ENCODE peak calls at places on chromosomes 4 and X, in seven cellular contexts. D, Q, H, E, T, Z and V are unnamed samples.

GRCh38 chr4:44162538-44163270 is 285.9 kb downstream of the KCTD8 start:
- DNase-seq in Z (no peak), E (peak), T (no peak), H (no peak), D (no peak), Q (no peak), V (no peak)

GRCh38 chr4:113311047-113311446 is 261.6 kb downstream of the ANK2 start:
- DNase-seq in H (no peak), Z (no peak), Q (peak), D (no peak), T (no peak), E (no peak), V (no peak)

GRCh38 chr4:184921456-184921855 is 95.7 kb upstream of the ACSL1 start:
- DNase-seq in Z (no peak), H (no peak), T (no peak), D (no peak), Q (no peak), E (no peak), V (no peak)

GRCh38 chrX:103830848-103831247 is 1.2 kb downstream of the RAB9B start:
- DNase-seq in Z (no peak), Q (no peak), E (no peak), T (no peak), H (no peak), D (no peak), V (no peak)

GRCh38 chr4:52659722-52660261 is 691 bp upstream of the USP46 start:
- DNase-seq in D (peak), Q (peak), T (no peak), Z (no peak), H (peak), E (no peak), V (no peak)

GRCh38 chrX:108001218-108001814 is 19.1 kb upstream of the TEX13B start:
- DNase-seq in H (peak), Q (peak), Z (no peak), D (peak), E (peak), T (peak), V (peak)

GRCh38 chrX:86237482-86237881 is 89.2 kb downstream of the DACH2 start:
- DNase-seq in Z (no peak), E (no peak), H (no peak), D (no peak), T (no peak), Q (no peak), V (no peak)

GRCh38 chr4:3179126-3179706 is 69.7 kb upstream of the MSANTD1 start:
- DNase-seq in Z (no peak), D (peak), Q (no peak), E (no peak), H (no peak), T (no peak), V (no peak)

GRCh38 chr4:79576480-79576803 is 168.4 kb upstream of the GK2 start:
- DNase-seq in H (peak), Q (peak), Z (no peak), T (peak), E (peak), D (peak), V (peak)

GRCh38 chr4:113901994-113902787 is 77.3 kb downstream of the ARSJ start:
- DNase-seq in Z (no peak), H (no peak), T (no peak), E (no peak), D (no peak), Q (no peak), V (no peak)

GRCh38 chr4:98181815-98182214 is 38.5 kb upstream of the STPG2 start:
- DNase-seq in Z (no peak), Q (peak), E (peak), D (peak), H (peak), T (no peak), V (no peak)

GRCh38 chr4:142201041-142201440 is 564.7 kb downstream of the IL15 start:
- DNase-seq in Z (no peak), E (no peak), H (no peak), Q (no peak), T (no peak), D (peak), V (no peak)

GRCh38 chrX:101164766-101165590 is 54.6 kb upstream of the DRP2 start:
- DNase-seq in H (peak), E (no peak), Z (no peak), T (no peak), Q (no peak), D (peak), V (no peak)

DNA sequence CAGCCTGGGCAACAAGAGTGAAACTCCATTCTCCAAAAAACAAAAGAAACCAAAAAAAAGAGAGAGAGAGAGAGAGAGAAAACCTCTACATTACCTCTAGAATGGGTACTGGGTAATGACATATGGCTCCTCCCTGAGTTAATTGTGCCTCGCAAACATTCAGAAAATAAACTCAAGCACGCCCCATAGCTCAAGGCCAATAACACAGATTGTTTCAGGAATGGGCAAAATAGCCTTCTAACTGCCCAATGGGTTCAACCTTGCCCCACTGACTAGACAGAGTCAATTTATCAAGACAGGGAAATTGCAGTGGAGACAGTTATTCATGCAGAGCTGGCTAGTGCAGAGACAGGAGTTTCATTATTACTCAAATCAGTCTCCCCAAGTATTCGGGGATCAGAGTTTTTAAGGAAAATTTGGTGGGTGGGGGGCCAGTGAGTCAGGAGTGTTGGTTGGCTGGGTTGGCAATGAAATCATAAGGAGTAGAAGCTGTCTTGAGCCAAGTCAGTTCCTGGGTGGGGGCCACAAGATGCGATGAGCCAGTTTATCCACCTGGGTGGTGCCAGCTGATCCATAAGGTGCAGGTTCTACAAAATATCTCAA is 25.1 kb downstream of the NIPAL1 start:
- DNase-seq in Z (no peak), H (no peak), D (no peak), E (no peak), T (no peak), Q (no peak), V (no peak)
- H3K9ac ChIP-seq in Z (no peak), H (no peak), D (no peak), E (no peak), T (no peak), Q (no peak), V (no peak)

GRCh38 chrX:148504412-148504950 is 4.1 kb downstream of the AFF2 start:
- DNase-seq in H (no peak), E (no peak), D (no peak), Q (no peak), Z (no peak), T (no peak), V (no peak)

GRCh38 chrX:148498067-148498466 is 2.4 kb upstream of the AFF2 start:
- DNase-seq in Z (no peak), H (no peak), T (no peak), Q (no peak), E (no peak), D (no peak), V (no peak)

GRCh38 chrX:148499638-148500427 is 584 bp upstream of the AFF2 start:
- DNase-seq in D (no peak), H (no peak), Q (no peak), Z (no peak), T (no peak), E (no peak), V (no peak)

GRCh38 chrX:148500428-148501120 is at the start of gene AFF2:
- DNase-seq in Z (no peak), E (peak), D (peak), H (peak), Q (peak), T (peak), V (no peak)

DNA sequence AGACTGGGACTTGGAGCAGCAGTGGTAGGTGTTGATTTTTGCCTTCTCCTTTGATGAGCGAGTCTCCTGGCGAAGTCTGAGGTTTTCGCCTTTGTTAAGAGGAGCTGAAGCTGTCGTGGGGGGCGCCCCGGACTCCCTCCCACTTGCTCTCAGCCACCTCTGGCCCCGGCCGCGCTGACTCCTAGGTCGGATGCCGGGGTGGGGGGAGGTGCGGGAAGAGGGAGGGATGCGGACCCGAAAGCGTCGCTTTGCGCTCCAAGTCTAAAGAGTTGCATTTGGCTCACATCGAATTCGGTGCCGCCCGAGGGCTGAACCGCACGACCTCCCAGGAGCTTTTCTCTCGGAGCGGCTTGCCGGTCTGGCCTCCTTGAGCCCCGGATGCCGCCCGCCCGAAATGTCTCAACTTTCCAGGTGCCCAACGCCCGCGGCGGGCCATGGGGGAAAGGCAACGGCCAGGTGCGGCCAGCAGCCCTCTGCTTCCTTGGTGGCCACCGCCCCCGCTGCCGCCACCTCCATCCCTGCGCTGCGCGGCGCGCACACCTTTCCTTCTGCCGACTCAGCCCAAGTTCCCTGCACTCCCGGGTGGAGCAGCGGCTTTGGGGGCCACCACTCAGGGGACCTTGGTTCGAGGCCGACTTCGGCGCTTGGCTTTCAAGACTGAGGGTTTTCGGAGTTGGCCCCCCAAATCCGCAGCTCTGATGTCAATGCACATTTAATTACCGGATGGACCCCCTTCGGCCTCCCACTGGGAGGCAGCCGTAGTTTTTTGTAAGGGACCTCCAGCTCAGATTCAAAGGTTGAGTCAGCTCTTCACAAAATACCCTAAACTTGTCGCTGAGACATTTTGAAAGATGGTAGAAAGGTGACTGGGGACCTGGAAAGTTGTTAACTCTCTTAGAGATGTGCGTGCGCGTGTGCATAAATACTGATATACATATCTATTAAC is 977 bp downstream of the AFF2 start:
- DNase-seq in Z (no peak), E (no peak), H (no peak), T (peak), D (no peak), Q (peak), V (no peak)
- TF ChIP-seq EZH2 in Z (no peak), E (peak), H (peak), T (no peak), D (no peak), Q (peak), V (peak)

GRCh38 chr4:108533876-108534275 is 86.5 kb upstream of the RPL34 start:
- DNase-seq in E (no peak), Q (no peak), T (no peak), Z (no peak), D (no peak), H (no peak), V (no peak)

GRCh38 chr4:108540536-108540935 is 79.8 kb upstream of the RPL34 start:
- DNase-seq in Z (no peak), H (no peak), T (no peak), Q (no peak), D (no peak), E (no peak), V (no peak)

GRCh38 chr4:108533245-108533844 is 87.0 kb upstream of the RPL34 start:
- DNase-seq in H (no peak), Q (no peak), D (no peak), E (peak), T (no peak), Z (no peak), V (no peak)

GRCh38 chr4:108535757-108536156 is 84.6 kb upstream of the RPL34 start:
- DNase-seq in Z (no peak), E (no peak), H (no peak), T (no peak), Q (no peak), D (no peak), V (no peak)

GRCh38 chr4:108536577-108536976 is 83.8 kb upstream of the RPL34 start:
- DNase-seq in Q (no peak), D (no peak), H (no peak), Z (no peak), T (no peak), E (no peak), V (no peak)
- H3K27ac ChIP-seq in Q (no peak), D (no peak), H (no peak), Z (no peak), T (no peak), E (no peak), V (no peak)

GRCh38 chr4:73731968-73732610 is 8.3 kb upstream of the CXCL8 start:
- DNase-seq in D (no peak), Q (no peak), E (no peak), T (no peak), H (no peak), Z (no peak), V (no peak)

GRCh38 chr4:73729534-73730165 is 10.7 kb upstream of the CXCL8 start:
- DNase-seq in Z (no peak), Q (peak), T (peak), D (peak), H (peak), E (peak), V (no peak)

GRCh38 chr4:73730854-73731253 is 9.5 kb upstream of the CXCL8 start:
- DNase-seq in Q (no peak), H (no peak), E (no peak), Z (no peak), T (no peak), D (no peak), V (no peak)

GRCh38 chr4:73728091-73728741 is 12.2 kb upstream of the CXCL8 start:
- DNase-seq in Q (no peak), H (no peak), E (no peak), T (no peak), D (no peak), Z (no peak), V (no peak)

DNA sequence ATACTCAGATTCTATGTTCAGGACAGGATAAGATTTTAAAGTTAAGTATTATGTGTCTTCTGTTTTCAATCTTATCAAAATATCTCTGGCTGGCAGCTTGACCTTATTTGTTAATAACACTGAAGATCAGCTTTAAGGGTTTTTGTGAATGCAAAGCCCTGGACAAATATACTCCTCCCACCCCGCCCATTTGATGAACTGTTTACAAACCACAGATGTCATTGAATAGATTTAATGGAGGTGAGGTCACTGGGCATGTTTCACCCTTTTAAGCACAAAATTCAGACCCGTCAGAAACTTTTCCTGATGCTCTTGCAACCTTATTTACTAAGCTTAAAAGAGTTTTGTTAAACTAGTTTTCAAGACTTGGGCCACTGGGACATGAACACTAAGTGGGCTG is 10.1 kb upstream of the CXCL8 start:
- DNase-seq in H (peak), T (no peak), E (no peak), Z (no peak), D (peak), Q (no peak), V (no peak)
- H3K9ac ChIP-seq in H (peak), T (no peak), E (no peak), Z (no peak), D (no peak), Q (no peak), V (no peak)

GRCh38 chr4:37890501-37891220 is at the start of gene TBC1D1:
- DNase-seq in H (peak), E (no peak), T (peak), Q (peak), Z (no peak), D (no peak), V (no peak)
- TF ChIP-seq EZH2 in H (no peak), E (peak), T (no peak), Q (no peak), Z (no peak), D (no peak), V (no peak)

GRCh38 chr4:159158989-159159388 is 56.1 kb downstream of the RAPGEF2 start:
- DNase-seq in Z (no peak), Q (no peak), E (no peak), D (no peak), T (no peak), H (no peak), V (no peak)
- H3K27ac ChIP-seq in Z (no peak), Q (no peak), E (no peak), D (no peak), T (no peak), H (no peak), V (no peak)

GRCh38 chr4:6692379-6692778 is 1.3 kb upstream of the S100P start:
- DNase-seq in Z (no peak), Q (no peak), T (no peak), E (no peak), D (no peak), H (no peak), V (no peak)
- H3K9ac ChIP-seq in Z (no peak), Q (no peak), T (no peak), E (no peak), D (no peak), H (no peak), V (no peak)

GRCh38 chr4:150583287-150584197 is 1.6 kb downstream of the MAB21L2 start:
- DNase-seq in D (peak), T (no peak), H (no peak), Q (no peak), E (peak), Z (no peak), V (no peak)
- TF ChIP-seq EZH2 in D (no peak), T (no peak), H (no peak), Q (no peak), E (no peak), Z (no peak), V (no peak)

GRCh38 chr4:151302432-151302831 is 23.0 kb downstream of the SH3D19 start:
- DNase-seq in H (peak), E (peak), D (no peak), Q (no peak), Z (no peak), T (no peak), V (no peak)
- H3K27ac ChIP-seq in H (no peak), E (no peak), D (no peak), Q (no peak), Z (no peak), T (no peak), V (no peak)